ENCODE peak calls at places on chromosome 14, in five cellular contexts. A is T follicular helper cell, W is mesothelial cell of epicardium, M is RWPE1, F is AG10803. N is an unnamed sample.
A peak's percentile ranks its signal among the peaks of the same experiment; 100 is the strongest.

GRCh38 chr14:96205059-96205993 is 687 bp downstream of the BDKRB2 start:
- DNase-seq in M (peak; percentile 62), F (no peak), A (no peak), W (no peak), N (no peak)

GRCh38 chr14:64639340-64639821 is 64.8 kb upstream of the PLEKHG3 start:
- DNase-seq in F (no peak), W (no peak), A (no peak), M (no peak), N (no peak)

GRCh38 chr14:56235388-56235787 is 117.2 kb downstream of the PELI2 start:
- DNase-seq in W (no peak), A (no peak), F (no peak), M (no peak), N (no peak)

GRCh38 chr14:37021406-37021805 is 151.0 kb downstream of the SLC25A21 start:
- DNase-seq in M (no peak), F (no peak), A (no peak), W (no peak), N (no peak)

GRCh38 chr14:81511110-81511900 is 22.3 kb downstream of the SEL1L start:
- DNase-seq in W (no peak), M (no peak), F (no peak), A (no peak), N (no peak)

GRCh38 chr14:38868415-38869290 is 234.4 kb downstream of the SEC23A start:
- DNase-seq in W (no peak), M (no peak), A (no peak), F (no peak), N (no peak)

GRCh38 chr14:90300649-90301048 is 31.1 kb downstream of the NRDE2 start:
- DNase-seq in W (no peak), A (no peak), F (peak; percentile 44), M (peak; percentile 14), N (no peak)

GRCh38 chr14:28461379-28461778 is 305.2 kb upstream of the FOXG1 start:
- DNase-seq in W (no peak), A (no peak), F (no peak), M (no peak), N (no peak)

GRCh38 chr14:71776463-71777359 is 155.5 kb upstream of the RGS6 start:
- DNase-seq in F (peak; percentile 4), A (no peak), M (no peak), W (no peak), N (no peak)

GRCh38 chr14:26180221-26180620 is 417.6 kb downstream of the NOVA1 start:
- DNase-seq in F (no peak), W (no peak), M (no peak), A (no peak), N (no peak)

GRCh38 chr14:100590726-100591452 is 3.7 kb upstream of the BEGAIN start:
- DNase-seq in A (no peak), F (no peak), W (no peak), M (no peak), N (no peak)

GRCh38 chr14:67576216-67576615 is 23.9 kb downstream of the PIGH start:
- DNase-seq in W (no peak), A (no peak), F (no peak), M (no peak), N (no peak)

GRCh38 chr14:33486499-33486898 is 464.4 kb downstream of the EGLN3 start:
- DNase-seq in W (no peak), F (no peak), A (no peak), M (no peak), N (no peak)

GRCh38 chr14:53515264-53515663 is 362.1 kb upstream of the DDHD1 start:
- DNase-seq in W (no peak), M (no peak), A (no peak), F (peak; percentile 87), N (no peak)

GRCh38 chr14:26394114-26394855 is 203.5 kb downstream of the NOVA1 start:
- DNase-seq in W (peak; percentile 71), A (no peak), M (no peak), F (peak; percentile 1), N (no peak)

GRCh38 chr14:78967111-78967809 is 797.1 kb downstream of the NRXN3 start:
- DNase-seq in M (no peak), W (no peak), A (no peak), F (peak; percentile 49), N (no peak)

GRCh38 chr14:99138999-99139865 is 132.8 kb downstream of the BCL11B start:
- DNase-seq in M (no peak), W (no peak), F (no peak), A (no peak), N (no peak)

GRCh38 chr14:81473456-81474155 is 60.0 kb downstream of the SEL1L start:
- DNase-seq in W (no peak), F (no peak), A (no peak), M (no peak), N (no peak)

GRCh38 chr14:102825307-102826095 is 48.3 kb downstream of the TRAF3 start:
- DNase-seq in F (no peak), M (no peak), A (no peak), W (no peak), N (no peak)

GRCh38 chr14:69288001-69288771 is 28.2 kb downstream of the GALNT16 start:
- DNase-seq in A (no peak), M (peak; percentile 15), F (peak; percentile 92), W (no peak), N (no peak)

GRCh38 chr14:97524579-97525319 is 727.6 kb downstream of the VRK1 start:
- DNase-seq in W (no peak), A (no peak), F (no peak), M (no peak), N (no peak)

N was measured in T-helper 17 cell.